ENCODE peak calls at places on chromosomes 2 and 18, in seven cellular contexts. K is activated naive CD4-positive, alpha-beta T cell treated with anti-CD3 and anti-CD28 coated beads, Interleukin-2, amount 10 ng/mL, durations not matched to agents 7 days and 5 days; F is H4; A is stromal cell of bone marrow; J is upper lobe of right lung; E is activated CD4-positive, alpha-beta T cell treated with anti-CD3 and anti-CD28 coated beads for 36 hours; P is NCI-H1436 treated with DMSO at 0.1 percent for 48 hours. D is an unnamed sample.

GRCh38 chr2:12701786-12702660 is 14.7 kb upstream of the TRIB2 start:
- DNase-seq in K (no peak), F (no peak), A (peak), J (no peak), E (peak), P (no peak), D (no peak)

GRCh38 chr2:231666171-231667095 is 41.9 kb upstream of the PTMA start:
- DNase-seq in K (no peak), F (peak), A (peak), J (peak), E (no peak), P (no peak), D (peak)

GRCh38 chr2:132911726-132912724 is 242.0 kb upstream of the LYPD1 start:
- DNase-seq in K (no peak), F (no peak), A (no peak), J (no peak), E (no peak), P (no peak), D (no peak)

GRCh38 chr2:192579965-192580700 is 385.4 kb upstream of the TMEFF2 start:
- DNase-seq in K (no peak), F (no peak), A (no peak), J (no peak), E (no peak), P (no peak), D (no peak)

GRCh38 chr2:67039701-67040100 is 357.4 kb upstream of the ETAA1 start:
- DNase-seq in K (no peak), F (no peak), A (no peak), J (no peak), E (no peak), P (no peak), D (no peak)

GRCh38 chr2:51996569-51996917 is 964.6 kb upstream of the NRXN1 start:
- DNase-seq in K (no peak), F (no peak), A (no peak), J (no peak), E (no peak), P (no peak), D (no peak)

GRCh38 chr2:157769866-157770265 is 106.3 kb downstream of the ACVR1 start:
- DNase-seq in K (no peak), F (no peak), A (no peak), J (no peak), E (no peak), P (no peak), D (no peak)

GRCh38 chr18:52077251-52077983 is 262.6 kb upstream of the DCC start:
- DNase-seq in K (no peak), F (no peak), A (no peak), J (no peak), E (no peak), P (no peak), D (no peak)

GRCh38 chr2:63741884-63742583 is 99.7 kb upstream of the UGP2 start:
- DNase-seq in K (no peak), F (no peak), A (no peak), J (no peak), E (no peak), P (no peak), D (no peak)

GRCh38 chr2:43136862-43137261 is 89.5 kb downstream of the ZFP36L2 start:
- DNase-seq in K (peak), F (no peak), A (no peak), J (no peak), E (peak), P (no peak), D (peak)

GRCh38 chr2:3728104-3729054 is 25.0 kb downstream of the DCDC2C start:
- DNase-seq in K (no peak), F (peak), A (peak), J (no peak), E (no peak), P (no peak), D (no peak)

GRCh38 chr2:181471227-181471626 is 14.0 kb downstream of the ITGA4 start:
- DNase-seq in K (no peak), F (no peak), A (no peak), J (no peak), E (no peak), P (no peak), D (no peak)

GRCh38 chr18:2988041-2988794 is 24.7 kb downstream of the LPIN2 start:
- DNase-seq in K (no peak), F (no peak), A (peak), J (no peak), E (no peak), P (no peak), D (no peak)

GRCh38 chr18:51734576-51734975 is 537.1 kb upstream of the MEX3C start:
- DNase-seq in K (no peak), F (no peak), A (no peak), J (no peak), E (no peak), P (no peak), D (no peak)

GRCh38 chr18:58205087-58205779 is 161.2 kb downstream of the NEDD4L start:
- DNase-seq in K (no peak), F (no peak), A (no peak), J (no peak), E (no peak), P (no peak), D (no peak)

GRCh38 chr2:136363921-136364320 is 246.0 kb upstream of the CXCR4 start:
- DNase-seq in K (no peak), F (no peak), A (no peak), J (no peak), E (no peak), P (no peak), D (no peak)

GRCh38 chr2:69771461-69771860 is 29.5 kb downstream of the ANXA4 start:
- DNase-seq in K (no peak), F (no peak), A (no peak), J (no peak), E (no peak), P (no peak), D (no peak)

GRCh38 chr2:776517-776916 is 99.3 kb upstream of the TMEM18 start:
- DNase-seq in K (no peak), F (no peak), A (no peak), J (no peak), E (no peak), P (no peak), D (no peak)

D was measured in RWPE2.